ENCODE peak calls at places on chromosomes 2 and 18, in six cellular contexts. I is A549, K is NB4, X is GM12878, R is K562, S is HepG2. J is an unnamed sample.

GRCh38 chr18:62833494-62833893 is 118.2 kb downstream of the PHLPP1 start:
- DNase-seq in S (no peak), I (no peak), K (no peak), X (no peak), R (no peak), J (no peak)

GRCh38 chr2:202299712-202300111 is 34.1 kb downstream of the NOP58 start:
- DNase-seq in I (no peak), K (no peak), S (no peak), R (no peak), X (peak), J (no peak)

GRCh38 chr2:197500503-197501179 is 462 bp downstream of the HSPE1 start:
- DNase-seq in X (no peak), R (no peak), K (no peak), S (no peak), I (no peak), J (peak)

GRCh38 chr2:32904711-32905110 is 42.0 kb upstream of the LTBP1 start:
- DNase-seq in S (no peak), X (no peak), R (no peak), I (no peak), K (no peak), J (no peak)

GRCh38 chr2:53476800-53477199 is 290.8 kb upstream of the CHAC2 start:
- DNase-seq in K (no peak), X (no peak), I (no peak), S (no peak), R (no peak), J (no peak)

GRCh38 chr18:12377556-12378553 is 828 bp upstream of the AFG3L2 start:
- DNase-seq in K (no peak), S (no peak), X (no peak), R (no peak), I (no peak), J (no peak)

GRCh38 chr2:150256746-150257145 is 230.7 kb downstream of the RND3 start:
- DNase-seq in K (no peak), R (no peak), I (no peak), X (no peak), S (no peak), J (no peak)

GRCh38 chr2:69589973-69590652 is 53.4 kb downstream of the AAK1 start:
- DNase-seq in X (no peak), K (no peak), S (no peak), I (no peak), R (peak), J (no peak)

GRCh38 chr18:48190994-48191393 is 218.2 kb downstream of the ZBTB7C start:
- DNase-seq in I (no peak), R (no peak), K (no peak), S (no peak), X (no peak), J (no peak)

GRCh38 chr2:181466661-181467576 is 9.7 kb downstream of the ITGA4 start:
- DNase-seq in S (peak), I (peak), X (no peak), K (peak), R (peak), J (peak)

GRCh38 chr2:134289225-134289624 is 35.4 kb downstream of the MGAT5 start:
- DNase-seq in I (no peak), R (no peak), X (no peak), K (no peak), S (no peak), J (no peak)

GRCh38 chr2:172830482-172830881 is 94.8 kb downstream of the RAPGEF4 start:
- DNase-seq in K (no peak), S (no peak), I (no peak), X (no peak), R (no peak), J (no peak)

GRCh38 chr18:67359868-67360838 is 156.4 kb downstream of the DSEL start:
- DNase-seq in K (peak), X (no peak), I (peak), R (no peak), S (peak), J (peak)

GRCh38 chr18:76209597-76209996 is 285.4 kb downstream of the ZNF516 start:
- DNase-seq in I (no peak), X (no peak), S (no peak), K (no peak), R (no peak), J (no peak)

GRCh38 chr2:127157114-127157513 is 50.2 kb upstream of the BIN1 start:
- DNase-seq in I (no peak), X (no peak), S (no peak), R (no peak), K (no peak), J (no peak)

GRCh38 chr2:229408356-229408755 is 137.3 kb upstream of the PID1 start:
- DNase-seq in S (peak), R (no peak), I (peak), K (peak), X (no peak), J (peak)

GRCh38 chr2:187586091-187586632 is 31.9 kb upstream of the TFPI start:
- DNase-seq in R (no peak), I (no peak), K (peak), S (peak), X (peak), J (peak)

GRCh38 chr2:14199040-14199439 is 433.5 kb upstream of the LRATD1 start:
- DNase-seq in I (peak), K (no peak), X (no peak), R (no peak), S (no peak), J (no peak)

GRCh38 chr2:37376421-37377186 is 32.2 kb downstream of the QPCT start:
- DNase-seq in X (peak), K (peak), R (no peak), I (no peak), S (no peak), J (no peak)

GRCh38 chr2:99608092-99608491 is 118.3 kb upstream of the REV1 start:
- DNase-seq in K (no peak), I (no peak), R (no peak), S (no peak), X (no peak), J (no peak)

GRCh38 chr2:126824663-126825062 is 74.0 kb upstream of the TEX51 start:
- DNase-seq in I (no peak), S (no peak), X (no peak), K (peak), R (no peak), J (no peak)

GRCh38 chr2:165008916-165009315 is 53.6 kb upstream of the SLC38A11 start:
- DNase-seq in S (no peak), K (no peak), I (peak), X (no peak), R (no peak), J (no peak)

GRCh38 chr2:27050281-27050995 is 1.0 kb upstream of the AGBL5 start:
- DNase-seq in X (peak), K (peak), R (peak), S (peak), I (peak), J (peak)

GRCh38 chr2:43226558-43226954 is at the start of gene ZFP36L2:
- DNase-seq in I (peak), S (peak), R (peak), X (no peak), K (peak), J (peak)

GRCh38 chr2:1219901-1220691 is 193.2 kb upstream of the TPO start:
- DNase-seq in X (no peak), I (no peak), R (no peak), S (no peak), K (peak), J (no peak)

GRCh38 chr18:76579301-76579695 is 84.3 kb upstream of the ZNF516 start:
- DNase-seq in I (no peak), K (no peak), X (no peak), R (no peak), S (no peak), J (no peak)

GRCh38 chr2:239276813-239277193 is 124.0 kb downstream of the HDAC4 start:
- DNase-seq in R (no peak), S (no peak), X (no peak), I (no peak), K (peak), J (no peak)

GRCh38 chr18:54717673-54718435 is 110.4 kb upstream of the RAB27B start:
- DNase-seq in R (no peak), X (peak), K (peak), I (no peak), S (no peak), J (no peak)

GRCh38 chr2:74262681-74263080 is 64.3 kb downstream of the MTHFD2 start:
- DNase-seq in R (no peak), X (no peak), S (no peak), K (no peak), I (no peak), J (no peak)

GRCh38 chr2:97995026-97995733 is 568 bp downstream of the TMEM131 start:
- DNase-seq in K (peak), I (peak), R (peak), S (peak), X (peak), J (peak)

GRCh38 chr2:219112651-219113338 is 47.8 kb downstream of the NHEJ1 start:
- DNase-seq in X (no peak), S (no peak), K (no peak), R (no peak), I (no peak), J (no peak)

GRCh38 chr2:85418132-85419008 is at the start of gene SH2D6:
- DNase-seq in S (peak), I (peak), R (peak), K (peak), X (no peak), J (peak)

GRCh38 chr2:109164739-109165221 is 35.8 kb downstream of the SH3RF3 start:
- DNase-seq in S (no peak), R (no peak), X (no peak), K (peak), I (no peak), J (peak)

GRCh38 chr2:23603581-23603980 is 218.6 kb downstream of the KLHL29 start:
- DNase-seq in S (no peak), X (no peak), I (no peak), R (no peak), K (no peak), J (no peak)

GRCh38 chr2:138373993-138374408 is 127.6 kb upstream of the SPOPL start:
- DNase-seq in X (peak), S (peak), I (peak), R (peak), K (peak), J (peak)

GRCh38 chr2:227474406-227474805 is 2.5 kb downstream of the AGFG1 start:
- DNase-seq in R (no peak), X (no peak), K (no peak), S (no peak), I (no peak), J (no peak)

GRCh38 chr2:227477291-227477690 is 5.3 kb downstream of the AGFG1 start:
- DNase-seq in K (no peak), I (no peak), X (no peak), R (no peak), S (no peak), J (no peak)

GRCh38 chr2:227471924-227472264 is at the start of gene AGFG1:
- DNase-seq in S (peak), X (no peak), K (peak), I (peak), R (peak), J (peak)

GRCh38 chr2:227472265-227473018 is 486 bp downstream of the AGFG1 start:
- DNase-seq in I (no peak), K (peak), X (no peak), R (peak), S (no peak), J (peak)

DNA sequence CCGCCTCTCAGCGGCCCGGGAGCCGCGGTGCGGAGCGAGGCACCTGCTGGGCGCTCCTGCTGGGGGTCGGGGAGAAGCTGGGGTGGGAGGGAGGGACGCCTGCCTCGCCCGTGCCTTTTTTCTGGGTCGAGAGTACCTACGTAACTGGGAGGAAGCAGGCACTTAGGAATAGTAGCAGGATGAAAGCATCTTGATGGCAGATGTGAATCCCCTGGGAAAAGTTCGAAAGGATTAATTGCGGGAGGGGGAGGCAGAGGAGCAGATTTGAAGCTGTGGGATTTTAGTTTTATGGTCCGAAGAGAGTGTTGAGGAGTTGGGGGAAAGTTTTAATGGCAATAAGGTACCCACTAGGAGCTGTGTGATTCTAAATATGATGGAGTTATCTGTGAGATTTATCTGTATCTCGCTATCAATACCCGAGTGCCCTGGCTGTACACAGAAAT is 1.1 kb downstream of the AGFG1 start:
- DNase-seq in K (no peak), S (no peak), I (peak), R (no peak), X (no peak), J (peak)
- TF ChIP-seq MYC in K (no peak), S (no peak), I (no peak), R (no peak), X (no peak), J (no peak)

DNA sequence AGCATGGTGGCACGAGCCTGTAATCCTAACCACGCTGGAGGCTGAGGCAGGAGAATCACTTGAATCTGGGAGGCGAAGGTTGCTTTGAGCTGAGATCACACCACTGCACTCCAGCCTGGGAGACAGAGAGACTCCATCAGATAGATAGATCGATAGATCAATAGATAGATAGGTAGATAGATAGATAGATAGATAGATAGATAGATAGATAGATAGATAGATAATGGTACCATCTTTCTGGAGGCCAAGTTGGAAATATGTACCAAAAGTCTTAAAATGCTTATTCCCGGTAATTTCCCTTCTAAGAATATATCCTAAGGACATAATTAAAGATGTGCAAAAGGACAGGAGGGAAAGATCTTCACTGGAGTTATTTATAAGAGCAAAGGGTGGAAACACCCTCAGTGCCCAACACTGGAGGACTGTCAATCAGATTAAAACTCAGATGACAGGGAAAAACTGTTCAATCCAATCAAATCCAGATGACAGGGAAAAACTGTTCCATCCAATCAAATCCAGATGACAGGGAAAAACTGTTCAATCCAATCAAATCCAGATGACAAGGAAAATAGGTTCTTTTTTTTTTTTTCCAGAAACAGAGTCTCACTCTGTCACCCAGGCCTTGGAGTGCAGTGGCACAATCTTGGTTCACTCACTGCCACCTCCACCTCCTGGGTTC is 49.0 kb upstream of the UBE2F start:
- DNase-seq in I (no peak), K (no peak), R (no peak), X (no peak), S (no peak), J (no peak)
- TF ChIP-seq MYC in I (no peak), K (no peak), R (no peak), X (no peak), S (no peak), J (no peak)

GRCh38 chr2:209008636-209009287 is 415.1 kb upstream of the MAP2 start:
- DNase-seq in K (no peak), X (no peak), S (no peak), R (no peak), I (no peak), J (no peak)
- TF ChIP-seq MYC in K (no peak), X (no peak), S (no peak), R (no peak), I (no peak), J (no peak)

GRCh38 chr2:3487028-3487425 is 32.3 kb downstream of the ADI1 start:
- DNase-seq in K (no peak), I (no peak), S (no peak), R (no peak), X (no peak), J (no peak)
- TF ChIP-seq MYC in K (no peak), I (no peak), S (no peak), R (no peak), X (no peak), J (no peak)

GRCh38 chr18:32888311-32888710 is 115.5 kb upstream of the KLHL14 start:
- DNase-seq in S (no peak), X (no peak), I (no peak), K (no peak), R (no peak), J (no peak)
- TF ChIP-seq MYC in S (no peak), X (no peak), I (no peak), K (no peak), R (no peak), J (no peak)

GRCh38 chr2:51846796-51847195 is 814.9 kb upstream of the NRXN1 start:
- DNase-seq in K (no peak), S (no peak), X (no peak), R (no peak), I (no peak), J (no peak)

GRCh38 chr2:51846018-51846417 is 814.1 kb upstream of the NRXN1 start:
- DNase-seq in S (no peak), K (no peak), R (no peak), I (no peak), X (no peak), J (no peak)
- TF ChIP-seq MYC in S (no peak), K (no peak), R (no peak), I (no peak), X (no peak), J (no peak)

GRCh38 chr2:72028351-72028995 is 119.2 kb downstream of the CYP26B1 start:
- DNase-seq in I (no peak), X (no peak), S (no peak), K (no peak), R (no peak), J (no peak)
- TF ChIP-seq MYC in I (no peak), X (no peak), S (no peak), K (no peak), R (no peak), J (no peak)

GRCh38 chr18:9861933-9862332 is 23.8 kb upstream of the TXNDC2 start:
- DNase-seq in K (peak), X (peak), I (no peak), R (no peak), S (no peak), J (no peak)

GRCh38 chr18:9863282-9863681 is 22.5 kb upstream of the TXNDC2 start:
- DNase-seq in S (no peak), I (no peak), X (no peak), R (no peak), K (no peak), J (no peak)

GRCh38 chr18:9861157-9861556 is 24.6 kb upstream of the TXNDC2 start:
- DNase-seq in S (no peak), K (no peak), R (no peak), X (peak), I (no peak), J (no peak)

GRCh38 chr18:9860682-9861081 is 25.1 kb upstream of the TXNDC2 start:
- DNase-seq in K (no peak), X (no peak), S (no peak), I (no peak), R (no peak), J (no peak)

GRCh38 chr18:9862686-9863085 is 23.1 kb upstream of the TXNDC2 start:
- DNase-seq in X (no peak), K (no peak), S (no peak), R (no peak), I (no peak), J (no peak)
- TF ChIP-seq MYC in X (no peak), K (no peak), S (no peak), R (no peak), I (no peak), J (no peak)

DNA sequence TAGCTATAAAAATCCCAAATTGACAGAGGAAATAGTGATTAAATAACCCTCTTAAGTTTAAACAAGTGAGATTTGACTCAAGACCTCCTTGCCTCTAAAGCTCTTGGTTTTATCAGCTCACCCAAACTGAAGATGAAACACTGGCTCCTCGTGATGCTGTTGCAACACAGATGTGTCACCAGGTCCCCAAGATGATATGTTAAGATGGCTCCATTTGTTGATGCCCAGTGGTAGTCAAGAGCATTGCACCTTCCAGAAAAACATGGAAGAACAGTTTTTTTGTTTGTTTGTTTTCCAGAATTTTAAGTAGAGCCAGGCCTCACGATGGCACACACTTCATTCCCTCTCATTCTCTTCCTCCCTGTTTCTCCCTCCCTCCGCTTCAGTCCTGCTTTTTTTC is 399.8 kb downstream of the TXNL1 start:
- DNase-seq in X (no peak), K (peak), S (no peak), R (no peak), I (peak), J (no peak)
- TF ChIP-seq MYC in X (no peak), K (no peak), S (no peak), R (no peak), I (no peak), J (no peak)

J was measured in endothelial cell of umbilical vein.